ENCODE peak calls at places on chromosomes 11 and 22, in five cellular contexts. Y, B, H, S and J are unnamed samples. For H3K9me3, the result is how much of the 10 kb centered on the place peaks cover.

GRCh38 chr11:121553806-121554205 is 101.0 kb upstream of the SORL1-AS1 start:
- DNase-seq in Y (no peak), B (no peak), H (peak), S (no peak), J (no peak)

GRCh38 chr11:11620966-11621880 is 582 bp downstream of the GALNT18 start:
- DNase-seq in Y (peak), B (no peak), H (no peak), S (peak), J (peak)

GRCh38 chr11:62852523-62853188 is 13.3 kb upstream of the WDR74 start:
- DNase-seq in Y (no peak), B (no peak), H (no peak), S (no peak), J (no peak)

GRCh38 chr11:20609727-20610707 is 10.6 kb downstream of the SLC6A5 start:
- DNase-seq in Y (peak), B (peak), H (peak), S (peak), J (peak)

GRCh38 chr11:59180168-59180567 is 8.2 kb downstream of the DTX4 start:
- DNase-seq in Y (no peak), B (no peak), H (no peak), S (no peak), J (no peak)

GRCh38 chr22:47394504-47395440 is 632.3 kb downstream of the TBC1D22A start:
- DNase-seq in Y (no peak), B (no peak), H (no peak), S (no peak), J (no peak)

GRCh38 chr22:44102121-44102520 is 78.0 kb downstream of the PARVB start:
- DNase-seq in Y (peak), B (no peak), H (no peak), S (no peak), J (no peak)

GRCh38 chr11:131767421-131767820 is 397.0 kb downstream of the NTM start:
- DNase-seq in Y (no peak), B (no peak), H (peak), S (no peak), J (no peak)

GRCh38 chr11:45580399-45580798 is 85.0 kb downstream of the CHST1 start:
- DNase-seq in Y (no peak), B (no peak), H (peak), S (no peak), J (no peak)

GRCh38 chr11:91396243-91397133 is 828.1 kb upstream of the FAT3 start:
- DNase-seq in Y (no peak), B (no peak), H (no peak), S (no peak), J (no peak)

GRCh38 chr11:8671242-8671641 is 11.2 kb downstream of the TRIM66 start:
- DNase-seq in Y (no peak), B (peak), H (peak), S (peak), J (peak)

DNA sequence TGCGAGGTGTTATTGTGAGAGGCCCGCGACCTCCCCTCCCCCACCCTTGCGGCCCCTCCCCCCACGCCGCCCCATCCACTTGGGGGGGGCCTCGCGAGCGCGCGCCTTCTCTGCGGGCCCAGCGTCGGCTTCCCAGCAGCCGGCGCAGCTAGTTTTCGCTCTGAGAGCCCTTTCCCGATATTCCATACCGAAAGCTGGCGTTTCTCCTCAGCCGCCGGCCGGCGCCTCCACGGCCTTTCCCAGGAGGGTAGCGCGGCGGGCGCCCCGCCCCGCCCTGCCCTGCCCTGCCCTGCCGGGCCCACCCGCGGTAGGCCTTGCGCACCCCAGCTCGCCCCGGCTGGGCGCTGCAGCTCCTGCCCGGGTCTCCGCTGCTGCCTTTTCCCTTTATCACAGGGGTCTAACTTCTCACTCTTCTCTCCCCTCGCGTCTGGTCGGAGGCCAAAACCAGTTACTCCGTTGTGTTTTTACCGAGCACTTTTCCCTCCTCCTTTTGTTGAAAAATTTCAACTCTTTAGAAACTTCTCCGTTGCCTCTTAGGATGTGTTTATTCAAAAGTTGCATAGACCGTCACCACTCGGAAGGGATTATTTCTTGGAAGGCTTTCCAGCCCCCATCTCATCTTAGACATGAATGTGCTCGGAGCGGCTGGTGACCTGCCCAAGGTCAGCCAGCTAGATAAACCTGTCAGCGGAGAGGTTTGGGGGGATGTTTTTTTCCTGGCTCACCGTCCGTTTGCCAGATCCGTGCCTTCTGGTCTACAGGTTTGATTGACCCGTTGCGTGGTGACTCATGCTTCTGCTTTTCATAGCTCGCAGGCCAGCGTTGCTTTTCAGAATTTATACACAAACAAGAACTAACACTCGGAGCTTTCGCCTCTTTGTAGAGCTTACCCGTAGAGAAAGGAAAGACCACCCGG is 648 bp downstream of the PAFAH1B2 start:
- DNase-seq in Y (peak), B (peak), H (peak), S (peak), J (peak)
- H3K4me3 ChIP-seq in Y (peak), B (peak), H (peak), S (peak), J (peak)

DNA sequence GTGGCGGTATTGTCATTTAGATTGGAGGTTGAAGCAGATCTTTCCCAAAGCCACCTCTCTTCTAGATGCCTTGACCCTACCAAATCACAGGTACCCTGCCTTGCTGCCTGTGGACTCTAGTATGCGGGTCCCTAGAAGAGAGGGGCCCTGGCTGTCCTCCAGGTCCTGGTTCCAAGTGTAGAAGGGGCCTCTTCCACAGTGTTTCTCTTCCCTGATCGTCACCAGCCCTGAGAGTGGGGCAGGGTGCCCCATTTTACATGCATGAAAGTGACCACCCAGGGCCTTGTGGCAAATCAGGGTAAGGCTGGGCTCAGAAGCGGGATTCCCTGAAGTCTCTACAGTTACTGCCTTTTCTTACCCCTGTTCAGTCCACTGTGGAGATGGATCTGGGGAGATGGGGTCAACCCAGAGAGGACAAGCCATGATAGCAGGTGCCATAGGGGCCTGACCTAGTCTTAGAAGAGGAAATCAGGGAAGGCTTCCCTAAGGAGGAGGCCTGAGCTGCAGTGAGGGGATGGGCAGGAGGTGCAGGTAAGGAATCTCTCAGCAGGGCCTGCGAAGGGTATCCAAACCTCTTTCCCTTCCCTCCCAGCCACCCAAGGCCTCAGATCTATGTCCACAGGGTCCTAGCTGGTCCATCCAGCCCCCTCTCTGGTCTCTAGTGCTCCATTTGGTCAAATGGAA is 1.2 kb upstream of the LRRC32 start:
- DNase-seq in Y (peak), B (no peak), H (no peak), S (no peak), J (peak)
- H3K27ac ChIP-seq in Y (no peak), B (no peak), H (no peak), S (peak), J (peak)

GRCh38 chr11:102177974-102178631 is 67.9 kb downstream of the YAP1 start:
- DNase-seq in Y (no peak), B (peak), H (peak), S (no peak), J (no peak)
- H3K9me3 ChIP-seq in Y (under half), B (under half), H (under half), S (under half), J (under half)

GRCh38 chr22:49948958-49949913 is 11.3 kb upstream of the PIM3 start:
- DNase-seq in Y (peak), B (no peak), H (no peak), S (no peak), J (no peak)

GRCh38 chr22:49947296-49947622 is 13.3 kb upstream of the PIM3 start:
- DNase-seq in Y (no peak), B (no peak), H (no peak), S (no peak), J (no peak)

GRCh38 chr22:49948116-49948515 is 12.5 kb upstream of the PIM3 start:
- DNase-seq in Y (no peak), B (no peak), H (no peak), S (no peak), J (no peak)

GRCh38 chr22:49949914-49950292 is 10.7 kb upstream of the PIM3 start:
- DNase-seq in Y (peak), B (no peak), H (no peak), S (no peak), J (no peak)

DNA sequence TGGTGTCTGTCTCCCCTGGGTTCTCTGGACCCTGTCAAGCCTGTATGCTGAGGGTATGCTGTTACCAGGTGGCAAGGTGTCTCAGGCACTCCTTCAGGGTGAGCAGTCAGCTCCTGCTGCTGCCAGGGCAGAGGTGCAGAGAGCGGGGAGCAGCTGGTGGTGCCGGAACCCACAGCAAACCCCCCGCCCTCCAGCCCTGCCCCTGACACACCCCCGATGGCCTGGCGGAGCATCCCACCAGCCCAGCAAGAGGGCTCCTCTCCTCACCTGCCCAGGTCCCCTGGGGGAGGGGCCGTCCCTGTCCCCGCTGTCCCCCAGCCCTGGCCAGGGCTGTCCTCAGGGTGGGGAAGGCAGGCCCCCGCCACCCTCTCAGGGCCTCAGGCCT is 12.0 kb upstream of the PIM3 start:
- DNase-seq in Y (peak), B (no peak), H (no peak), S (no peak), J (no peak)
- H3K4me3 ChIP-seq in Y (peak), B (no peak), H (no peak), S (no peak), J (no peak)

DNA sequence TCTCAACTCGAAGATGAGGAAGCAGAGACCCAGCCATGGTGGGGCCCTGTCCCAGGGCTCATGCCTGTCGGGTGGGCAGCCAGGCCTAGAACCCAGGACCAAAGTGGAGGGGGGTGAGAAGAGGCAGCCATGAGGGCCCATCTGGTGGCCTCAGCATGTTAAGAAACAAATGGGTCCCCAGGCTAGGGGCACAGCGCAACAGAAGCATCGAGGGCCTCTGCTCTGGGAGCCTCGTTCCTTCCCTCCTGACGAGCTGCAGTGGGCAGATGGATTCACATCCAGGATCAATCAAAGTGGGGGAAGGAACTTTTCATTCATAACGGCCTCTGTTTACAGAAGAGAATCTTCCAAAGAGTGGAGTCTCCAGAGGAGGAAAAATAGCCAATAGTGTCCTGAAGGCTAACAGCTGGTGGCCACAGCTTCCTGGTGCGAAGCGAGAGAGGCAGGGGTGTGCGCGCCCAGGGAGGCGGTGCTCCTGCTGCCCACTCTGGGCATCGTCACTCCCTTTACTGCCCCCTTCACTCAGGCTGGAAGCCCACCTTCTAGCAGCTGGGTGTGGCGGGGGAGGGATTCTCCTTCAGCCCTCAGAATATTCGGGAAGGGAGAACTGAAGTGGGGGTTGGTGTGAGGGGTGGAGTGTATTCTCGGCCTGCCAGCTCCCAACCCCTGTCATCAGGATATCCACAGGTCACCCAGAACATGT is 4.3 kb downstream of the CBX7 start:
- DNase-seq in Y (peak), B (no peak), H (no peak), S (peak), J (peak)
- H3K27ac ChIP-seq in Y (peak), B (no peak), H (no peak), S (peak), J (peak)

DNA sequence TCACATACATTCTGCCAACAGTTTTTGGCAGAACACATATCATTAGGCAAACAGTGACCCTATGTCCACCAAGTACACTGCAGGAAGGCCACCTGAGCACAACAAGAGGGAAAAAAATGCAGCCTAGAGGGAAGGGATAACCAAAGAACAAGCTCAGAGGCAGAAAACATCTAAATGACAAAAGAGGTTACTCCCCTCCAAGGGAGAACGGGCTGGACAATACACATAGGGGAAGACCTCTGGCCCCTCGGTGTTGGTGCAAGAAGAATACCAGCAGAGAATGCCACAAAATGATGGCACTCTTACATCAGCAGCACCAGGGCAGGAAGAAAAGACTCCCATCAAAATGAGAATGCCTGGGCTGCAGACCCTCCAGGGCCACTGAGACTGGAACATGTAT is 66.6 kb upstream of the OPCML start:
- DNase-seq in Y (no peak), B (no peak), H (no peak), S (no peak), J (no peak)
- H3K9me3 ChIP-seq in Y (under half), B (under half), H (under half), S (under half), J (under half)

DNA sequence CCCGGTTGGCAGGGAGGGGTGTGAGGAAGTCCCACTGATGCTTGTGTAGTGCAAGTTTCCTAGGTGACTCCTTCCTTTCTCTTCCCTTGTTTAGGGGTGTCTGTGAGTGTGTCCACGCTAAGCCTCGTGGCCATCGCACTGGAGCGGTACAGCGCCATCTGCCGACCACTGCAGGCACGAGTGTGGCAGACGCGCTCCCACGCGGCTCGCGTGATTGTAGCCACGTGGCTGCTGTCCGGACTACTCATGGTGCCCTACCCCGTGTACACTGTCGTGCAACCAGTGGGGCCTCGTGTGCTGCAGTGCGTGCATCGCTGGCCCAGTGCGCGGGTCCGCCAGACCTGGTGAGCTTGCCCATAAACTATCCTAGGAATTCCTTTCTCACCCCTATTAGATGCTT is 10.4 kb downstream of the CCKBR start:
- DNase-seq in Y (peak), B (no peak), H (no peak), S (no peak), J (no peak)
- H3K4me3 ChIP-seq in Y (no peak), B (no peak), H (no peak), S (no peak), J (no peak)

GRCh38 chr22:41501209-41501608 is 32.3 kb downstream of the ACO2 start:
- DNase-seq in Y (no peak), B (no peak), H (no peak), S (no peak), J (no peak)
- H3K27ac ChIP-seq in Y (no peak), B (no peak), H (no peak), S (peak), J (no peak)

GRCh38 chr22:36384766-36385400 is 2.9 kb downstream of the MYH9 start:
- DNase-seq in Y (no peak), B (no peak), H (peak), S (no peak), J (no peak)

GRCh38 chr22:36386900-36387663 is 685 bp downstream of the MYH9 start:
- DNase-seq in Y (peak), B (no peak), H (no peak), S (peak), J (peak)

GRCh38 chr22:36387664-36387913 is 178 bp downstream of the MYH9 start:
- DNase-seq in Y (no peak), B (no peak), H (no peak), S (no peak), J (no peak)

GRCh38 chr22:36386351-36386899 is 1.3 kb downstream of the MYH9 start:
- DNase-seq in Y (peak), B (no peak), H (no peak), S (peak), J (peak)

GRCh38 chr22:36385491-36386350 is 2.0 kb downstream of the MYH9 start:
- DNase-seq in Y (peak), B (no peak), H (no peak), S (peak), J (peak)
- H3K9me3 ChIP-seq in Y (under half), B (under half), H (under half), S (under half), J (under half)